ENCODE peak calls at places on chromosomes 13 and 19, in eight cellular contexts. R is T-helper 1 cell; G is HAP-1; F is stimulated activated naive CD8-positive, alpha-beta T cell treated with anti-CD3 and anti-CD28 coated beads, Interleukin-15, amount 100 ng/mL, for 72 hours; H is GM04504; L is SW 1271; T is brain microvascular endothelial cell; A is WTC11. U is an unnamed sample.

GRCh38 chr19:33393286-33394005 is 19.9 kb downstream of the CEBPG start:
- DNase-seq in R (no peak), G (no peak), F (no peak), H (no peak), L (no peak), T (no peak), A (peak), U (no peak)

GRCh38 chr13:67071918-67072598 is 158.1 kb downstream of the PCDH9 start:
- DNase-seq in R (no peak), G (no peak), F (no peak), H (no peak), L (no peak), T (no peak), A (no peak), U (no peak)

GRCh38 chr13:46569471-46569870 is 16.5 kb downstream of the LRCH1 start:
- DNase-seq in R (no peak), G (no peak), F (no peak), H (no peak), L (no peak), T (no peak), A (no peak), U (no peak)

GRCh38 chr13:45441633-45442032 is 23.1 kb upstream of the COG3 start:
- DNase-seq in R (no peak), G (no peak), F (no peak), H (no peak), L (no peak), T (peak), A (no peak), U (peak)

GRCh38 chr19:3516675-3517207 is 10.6 kb downstream of the FZR1 start:
- DNase-seq in R (peak), G (no peak), F (no peak), H (no peak), L (no peak), T (no peak), A (no peak), U (peak)

GRCh38 chr13:28494861-28495585 is at the start of gene FLT1:
- DNase-seq in R (no peak), G (peak), F (peak), H (no peak), L (no peak), T (no peak), A (peak), U (peak)

GRCh38 chr19:49391581-49392399 is 3.7 kb downstream of the KASH5 start:
- DNase-seq in R (peak), G (peak), F (peak), H (peak), L (peak), T (peak), A (peak), U (peak)

GRCh38 chr13:20567881-20568528 is 1.0 kb downstream of the IFT88 start:
- DNase-seq in R (no peak), G (no peak), F (no peak), H (peak), L (no peak), T (peak), A (no peak), U (no peak)

GRCh38 chr19:41877916-41878905 is 1.1 kb downstream of the CD79A start:
- DNase-seq in R (no peak), G (no peak), F (no peak), H (no peak), L (no peak), T (no peak), A (no peak), U (no peak)

GRCh38 chr19:16613841-16614240 is 14.2 kb downstream of the MED26 start:
- DNase-seq in R (no peak), G (no peak), F (no peak), H (no peak), L (no peak), T (no peak), A (no peak), U (no peak)

GRCh38 chr13:84405286-84405685 is 523.0 kb upstream of the SLITRK1 start:
- DNase-seq in R (no peak), G (no peak), F (no peak), H (no peak), L (no peak), T (no peak), A (no peak), U (peak)

GRCh38 chr19:55552620-55553019 is 7.3 kb upstream of the SBK3 start:
- DNase-seq in R (no peak), G (peak), F (no peak), H (peak), L (no peak), T (peak), A (no peak), U (peak)

GRCh38 chr13:78121459-78122348 is 203.1 kb upstream of the EDNRB start:
- DNase-seq in R (no peak), G (peak), F (peak), H (peak), L (peak), T (peak), A (peak), U (peak)

GRCh38 chr19:7968796-7969559 is 25.5 kb upstream of the TIMM44 start:
- DNase-seq in R (no peak), G (no peak), F (no peak), H (no peak), L (no peak), T (no peak), A (no peak), U (no peak)

GRCh38 chr19:31578326-31578725 is 229.1 kb upstream of the TSHZ3 start:
- DNase-seq in R (no peak), G (no peak), F (no peak), H (no peak), L (no peak), T (no peak), A (no peak), U (no peak)

GRCh38 chr19:2770055-2771013 is 12.7 kb downstream of the SGTA start:
- DNase-seq in R (no peak), G (no peak), F (no peak), H (no peak), L (no peak), T (no peak), A (no peak), U (no peak)

U was measured in M059J.